ENCODE peak calls at places on chromosomes 7 and 10, in eight cellular contexts. P is NCI-H2171; C is activated T-helper 1 cell treated with anti-CD3 and anti-CD28 coated beads, Interleukin-2, amount 50 U/mL, for 16 hours; D is KBM-7; X is AML-193; Q is epithelial cell of esophagus; R is activated naive CD8-positive, alpha-beta T cell treated with anti-CD3 and anti-CD28 coated beads, Interleukin-2, amount 50 U/mL, for 24 hours; A is effector CD4-positive, alpha-beta T cell. O is an unnamed sample.

GRCh38 chr7:41696323-41696916 is 6.5 kb downstream of the INHBA start:
- DNase-seq in P (peak; percentile 4), C (no peak), D (peak; percentile 60), X (no peak), Q (peak; percentile 72), R (peak; percentile 28), A (no peak), O (peak; percentile 89)

GRCh38 chr7:106370542-106370941 is 85.8 kb upstream of the NAMPT start:
- DNase-seq in P (no peak), C (no peak), D (no peak), X (no peak), Q (no peak), R (no peak), A (no peak), O (no peak)

GRCh38 chr10:69004821-69005220 is 16.2 kb downstream of the KIFBP start:
- DNase-seq in P (no peak), C (no peak), D (peak; percentile 55), X (peak; percentile 82), Q (peak; percentile 46), R (no peak), A (no peak), O (peak; percentile 93)

GRCh38 chr7:99623702-99624447 is 7.1 kb downstream of the ZSCAN25 start:
- DNase-seq in P (no peak), C (no peak), D (no peak), X (no peak), Q (no peak), R (peak; percentile 50), A (no peak), O (peak; percentile 32)

GRCh38 chr7:28626629-28627262 is 214.4 kb downstream of the CREB5 start:
- DNase-seq in P (no peak), C (no peak), D (peak; percentile 39), X (no peak), Q (peak; percentile 58), R (peak; percentile 8), A (no peak), O (peak; percentile 8)

GRCh38 chr7:425794-426188 is 93.9 kb downstream of the PDGFA start:
- DNase-seq in P (no peak), C (no peak), D (no peak), X (no peak), Q (no peak), R (no peak), A (no peak), O (no peak)

GRCh38 chr10:34111179-34111578 is 703.9 kb downstream of the PARD3 start:
- DNase-seq in P (no peak), C (no peak), D (no peak), X (no peak), Q (no peak), R (no peak), A (no peak), O (no peak)

GRCh38 chr10:1280436-1281401 is 224.5 kb downstream of the WDR37 start:
- DNase-seq in P (no peak), C (no peak), D (no peak), X (no peak), Q (no peak), R (no peak), A (no peak), O (no peak)

GRCh38 chr7:26202019-26202985 is 757 bp downstream of the CBX3 start:
- DNase-seq in P (no peak), C (peak; percentile 32), D (peak; percentile 69), X (no peak), Q (peak; percentile 39), R (peak; percentile 66), A (peak; percentile 48), O (peak; percentile 84)

GRCh38 chr10:73043766-73044377 is 52.8 kb downstream of the P4HA1 start:
- DNase-seq in P (no peak), C (no peak), D (no peak), X (no peak), Q (no peak), R (no peak), A (no peak), O (no peak)

GRCh38 chr10:129375171-129375570 is 91.9 kb upstream of the MGMT start:
- DNase-seq in P (no peak), C (no peak), D (no peak), X (no peak), Q (no peak), R (no peak), A (no peak), O (no peak)

GRCh38 chr10:61390841-61391240 is 62.3 kb downstream of the TMEM26 start:
- DNase-seq in P (no peak), C (no peak), D (no peak), X (peak; percentile 49), Q (no peak), R (no peak), A (no peak), O (no peak)

GRCh38 chr7:134174797-134175261 is 47.7 kb downstream of the LRGUK start:
- DNase-seq in P (no peak), C (no peak), D (peak; percentile 49), X (peak; percentile 97), Q (peak; percentile 88), R (no peak), A (no peak), O (peak; percentile 94)

GRCh38 chr7:10998984-10999757 is 25.5 kb downstream of the PHF14 start:
- DNase-seq in P (no peak), C (no peak), D (no peak), X (no peak), Q (no peak), R (no peak), A (no peak), O (no peak)

GRCh38 chr7:16967174-16967868 is 85.5 kb upstream of the AGR3 start:
- DNase-seq in P (no peak), C (no peak), D (no peak), X (no peak), Q (no peak), R (no peak), A (no peak), O (no peak)

GRCh38 chr7:13915891-13916290 is 73.6 kb downstream of the ETV1 start:
- DNase-seq in P (no peak), C (no peak), D (no peak), X (no peak), Q (no peak), R (no peak), A (no peak), O (no peak)

GRCh38 chr7:127582361-127582760 is 3.0 kb downstream of the GCC1 start:
- DNase-seq in P (no peak), C (no peak), D (no peak), X (no peak), Q (no peak), R (no peak), A (no peak), O (no peak)

O was measured in Kasumi-1.